ENCODE peak calls at places on chromosomes 6 and 20, in four cellular contexts. B, E, Y and N are unnamed samples.

GRCh38 chr6:113586966-113587699 is 270.0 kb upstream of the MARCKS start:
- DNase-seq in Y (no peak), B (no peak), E (no peak), N (no peak)

GRCh38 chr6:71190809-71191208 is 97.8 kb upstream of the OGFRL1 start:
- DNase-seq in E (no peak), Y (no peak), B (no peak), N (no peak)

GRCh38 chr20:1800180-1800579 is 95.0 kb upstream of the SIRPA start:
- DNase-seq in Y (no peak), E (peak; percentile 13), B (no peak), N (no peak)

GRCh38 chr6:96520039-96520850 is 1.4 kb upstream of the UFL1 start:
- DNase-seq in Y (no peak), B (peak; percentile 68), E (no peak), N (no peak)

GRCh38 chr6:161319231-161319630 is 45.4 kb upstream of the AGPAT4 start:
- DNase-seq in Y (no peak), B (no peak), E (no peak), N (no peak)

GRCh38 chr6:117615981-117616961 is 14.0 kb upstream of the GOPC start:
- DNase-seq in E (no peak), Y (peak; percentile 96), B (peak; percentile 95), N (no peak)

GRCh38 chr6:12884983-12885382 is 168.4 kb downstream of the PHACTR1 start:
- DNase-seq in E (no peak), B (no peak), Y (no peak), N (no peak)

GRCh38 chr6:10451394-10451793 is 36.5 kb upstream of the TFAP2A start:
- DNase-seq in B (no peak), Y (no peak), E (no peak), N (no peak)

GRCh38 chr6:106084973-106085686 is 1.0 kb upstream of the PRDM1 start:
- DNase-seq in Y (peak; percentile 50), E (no peak), B (no peak), N (no peak)

GRCh38 chr6:163860194-163861081 is 445.9 kb downstream of the QKI start:
- DNase-seq in B (peak; percentile 71), Y (no peak), E (no peak), N (no peak)

GRCh38 chr6:39184906-39185580 is 44.2 kb downstream of the KCNK5 start:
- DNase-seq in B (no peak), Y (no peak), E (no peak), N (no peak)

GRCh38 chr6:33201935-33202334 is 1.3 kb downstream of the SLC39A7 start:
- DNase-seq in B (no peak), E (no peak), Y (no peak), N (no peak)

GRCh38 chr6:33204415-33205171 is at the start of gene HSD17B8:
- DNase-seq in B (peak; percentile 80), Y (peak; percentile 96), E (peak; percentile 92), N (peak; percentile 88)

GRCh38 chr6:33202799-33203198 is 1.7 kb upstream of the HSD17B8 start:
- DNase-seq in E (no peak), Y (no peak), B (no peak), N (no peak)

GRCh38 chr6:33204165-33204414 is 365 bp upstream of the HSD17B8 start:
- DNase-seq in B (no peak), E (no peak), Y (no peak), N (no peak)

DNA sequence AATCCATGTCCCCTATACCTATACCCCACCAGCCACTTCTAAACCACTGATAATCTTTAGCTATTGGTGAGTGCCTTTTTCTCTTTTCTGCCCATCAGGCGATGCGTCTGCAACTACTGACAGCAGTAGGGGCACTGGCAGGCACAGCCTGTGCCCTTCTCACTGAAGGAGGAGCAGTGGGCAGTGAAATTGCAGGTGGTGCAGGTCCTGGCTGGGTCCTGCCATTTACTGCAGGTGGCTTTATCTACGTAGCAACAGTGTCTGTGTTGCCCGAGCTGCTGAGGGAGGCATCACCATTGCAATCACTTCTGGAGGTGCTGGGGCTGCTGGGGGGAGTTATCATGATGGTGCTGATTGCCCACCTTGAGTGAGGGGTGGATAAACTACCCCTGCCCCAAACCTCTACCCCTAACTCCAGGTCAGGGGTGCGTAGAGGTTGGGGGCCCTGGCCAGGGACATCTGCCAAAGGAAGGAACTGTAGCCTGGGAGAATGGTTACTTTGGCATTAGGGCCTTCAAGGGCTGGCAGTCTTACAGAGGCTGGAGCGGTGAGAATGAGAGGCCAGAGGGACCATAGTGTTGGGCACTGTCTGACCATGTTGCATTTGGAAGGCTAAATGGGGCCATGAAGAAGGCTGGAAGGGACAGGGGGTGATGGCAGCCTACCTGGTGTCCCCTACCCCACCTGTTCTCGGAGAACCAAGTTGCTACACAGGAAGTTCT is 851 bp upstream of the HSD17B8 start:
- DNase-seq in E (no peak), Y (no peak), B (no peak), N (no peak)
- H3K9me3 ChIP-seq in E (no peaks in the 10 kb centered on the region), Y (no peaks in the 10 kb centered on the region), B (no peaks in the 10 kb centered on the region), N (no peaks in the 10 kb centered on the region)

GRCh38 chr6:376823-377571 is 14.6 kb upstream of the IRF4 start:
- DNase-seq in B (no peak), Y (no peak), E (no peak), N (no peak)

GRCh38 chr6:378090-378957 is 13.2 kb upstream of the IRF4 start:
- DNase-seq in B (no peak), Y (no peak), E (no peak), N (no peak)

GRCh38 chr6:380234-381218 is 11.0 kb upstream of the IRF4 start:
- DNase-seq in B (no peak), Y (peak; percentile 39), E (no peak), N (no peak)

GRCh38 chr6:379367-380181 is 12.0 kb upstream of the IRF4 start:
- DNase-seq in Y (peak; percentile 46), E (no peak), B (no peak), N (no peak)

DNA sequence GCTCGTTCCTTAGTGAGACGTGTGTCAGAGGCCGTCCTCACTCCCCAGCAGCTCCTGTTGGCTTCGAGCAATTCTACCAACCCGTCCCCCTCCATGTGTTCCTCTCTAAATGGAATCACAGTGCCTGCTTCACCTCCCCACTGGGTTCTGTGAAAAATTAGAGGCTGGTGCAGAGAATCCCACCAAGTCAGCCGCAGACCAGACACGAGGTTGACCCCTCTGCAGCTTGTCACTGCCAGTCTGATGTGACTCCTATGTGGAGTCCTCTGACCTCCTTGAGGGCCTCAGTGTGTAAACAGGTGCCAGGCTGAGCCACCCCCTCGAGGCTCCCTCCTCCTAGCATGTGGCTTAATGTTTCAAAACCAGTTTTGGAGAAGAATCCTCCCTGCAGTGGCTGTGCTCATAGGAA is 12.6 kb upstream of the IRF4 start:
- DNase-seq in B (no peak), E (no peak), Y (no peak), N (no peak)
- H3K9me3 ChIP-seq in B (no peaks in the 10 kb centered on the region), E (no peaks in the 10 kb centered on the region), Y (peaks cover 3% of the 10 kb centered on the region), N (no peaks in the 10 kb centered on the region)

GRCh38 chr20:93641-94040 is 6.2 kb downstream of the DEFB125 start:
- DNase-seq in Y (no peak), B (no peak), E (no peak), N (no peak)
- H3K9me3 ChIP-seq in Y (peaks cover 4% of the 10 kb centered on the region), B (peaks cover 3% of the 10 kb centered on the region), E (no peaks in the 10 kb centered on the region), N (peaks cover 8% of the 10 kb centered on the region)

DNA sequence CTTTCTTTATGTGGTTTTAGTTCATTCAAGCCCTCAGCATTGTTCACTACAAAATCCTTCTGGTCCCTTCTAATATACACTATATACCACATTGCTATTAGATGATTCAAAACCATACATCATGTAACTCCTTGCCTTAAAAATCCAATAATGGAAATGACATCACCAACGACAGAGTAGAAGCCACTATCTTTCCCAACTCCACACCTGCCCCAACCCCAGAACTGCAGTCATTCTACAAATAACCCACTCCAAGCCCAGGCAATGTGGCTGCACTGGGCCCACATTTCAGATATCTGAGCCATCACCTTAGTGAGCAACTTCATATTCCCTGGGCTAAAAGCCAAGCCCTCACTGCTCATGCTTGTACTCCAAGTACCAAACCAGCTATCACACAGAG is 22.6 kb upstream of the RUNX2 start:
- DNase-seq in E (no peak), B (peak; percentile 22), Y (no peak), N (no peak)
- H3K9me3 ChIP-seq in E (no peaks in the 10 kb centered on the region), B (no peaks in the 10 kb centered on the region), Y (no peaks in the 10 kb centered on the region), N (no peaks in the 10 kb centered on the region)

GRCh38 chr20:43799741-43800140 is 72.9 kb upstream of the GTSF1L start:
- DNase-seq in B (no peak), E (no peak), Y (no peak), N (no peak)

GRCh38 chr20:43803276-43803675 is 76.5 kb upstream of the GTSF1L start:
- DNase-seq in Y (no peak), E (no peak), B (no peak), N (no peak)

GRCh38 chr20:43800186-43800585 is 73.4 kb upstream of the GTSF1L start:
- DNase-seq in Y (no peak), B (no peak), E (no peak), N (no peak)

GRCh38 chr20:43809206-43809819 is 82.5 kb upstream of the GTSF1L start:
- DNase-seq in E (no peak), Y (no peak), B (no peak), N (no peak)

GRCh38 chr20:43804781-43805180 is 78.0 kb upstream of the GTSF1L start:
- DNase-seq in B (no peak), E (no peak), Y (no peak), N (no peak)
- H3K9me3 ChIP-seq in B (peaks cover 3% of the 10 kb centered on the region), E (no peaks in the 10 kb centered on the region), Y (peaks cover 5% of the 10 kb centered on the region), N (peaks cover 5% of the 10 kb centered on the region)

DNA sequence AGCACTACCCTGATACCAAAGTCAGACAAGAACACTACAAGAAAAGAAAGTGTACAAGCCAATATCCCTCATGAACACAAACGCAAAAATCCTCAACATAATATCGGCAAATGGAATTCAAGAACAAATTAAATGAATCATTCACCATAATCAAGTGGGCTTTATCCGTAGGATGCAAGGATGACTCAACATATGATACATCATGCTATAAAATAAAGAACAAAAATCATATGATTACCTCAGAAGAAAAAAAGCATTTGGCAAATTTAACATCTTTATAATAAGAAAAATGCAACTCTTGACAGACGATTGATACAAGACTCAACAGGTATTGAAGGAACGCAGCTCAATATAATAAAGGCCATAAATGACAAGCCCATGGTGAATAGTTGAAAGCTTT is 843.9 kb downstream of the FRK start:
- DNase-seq in Y (no peak), B (no peak), E (no peak), N (no peak)
- H3K9me3 ChIP-seq in Y (peaks cover 3% of the 10 kb centered on the region), B (no peaks in the 10 kb centered on the region), E (no peaks in the 10 kb centered on the region), N (no peaks in the 10 kb centered on the region)